ENCODE peak calls at places on chromosomes 4 and X, in five cellular contexts. One of them, this sample, is unnamed.

GRCh38 chr4:127209580-127210095 is 423.1 kb upstream of the INTU start:
- DNase-seq in bronchial epithelial cell: no peak
- DNase-seq in dorsolateral prefrontal cortex: no peak
- DNase-seq in aorta: no peak
- DNase-seq in AG10803: no peak
- DNase-seq in this sample: no peak

GRCh38 chr4:184937030-184937710 is 81.1 kb upstream of the HELT start:
- DNase-seq in bronchial epithelial cell: no peak
- DNase-seq in dorsolateral prefrontal cortex: no peak
- DNase-seq in aorta: no peak
- DNase-seq in AG10803: no peak
- DNase-seq in this sample: no peak

GRCh38 chr4:145954924-145955339 is 16.3 kb upstream of the ZNF827 start:
- DNase-seq in bronchial epithelial cell: peak
- DNase-seq in dorsolateral prefrontal cortex: no peak
- DNase-seq in aorta: no peak
- DNase-seq in AG10803: peak
- DNase-seq in this sample: peak

GRCh38 chr4:76585897-76586360 is 150.9 kb downstream of the SHROOM3 start:
- DNase-seq in bronchial epithelial cell: peak
- DNase-seq in dorsolateral prefrontal cortex: peak
- DNase-seq in aorta: peak
- DNase-seq in AG10803: no peak
- DNase-seq in this sample: peak

GRCh38 chr4:159446266-159446976 is 343.5 kb downstream of the RAPGEF2 start:
- DNase-seq in bronchial epithelial cell: peak
- DNase-seq in dorsolateral prefrontal cortex: peak
- DNase-seq in aorta: no peak
- DNase-seq in AG10803: peak
- DNase-seq in this sample: peak

GRCh38 chrX:24259544-24260240 is 54.2 kb downstream of the SUPT20HL2 start:
- DNase-seq in bronchial epithelial cell: peak
- DNase-seq in dorsolateral prefrontal cortex: peak
- DNase-seq in aorta: no peak
- DNase-seq in AG10803: peak
- DNase-seq in this sample: peak

GRCh38 chr4:87806520-87806919 is 7.2 kb downstream of the IBSP start:
- DNase-seq in bronchial epithelial cell: peak
- DNase-seq in dorsolateral prefrontal cortex: no peak
- DNase-seq in aorta: no peak
- DNase-seq in AG10803: peak
- DNase-seq in this sample: peak

GRCh38 chr4:125891597-125892258 is 577.0 kb downstream of the FAT4 start:
- DNase-seq in bronchial epithelial cell: no peak
- DNase-seq in dorsolateral prefrontal cortex: no peak
- DNase-seq in aorta: no peak
- DNase-seq in AG10803: peak
- DNase-seq in this sample: no peak

GRCh38 chr4:9913846-9914245 is 107.5 kb downstream of the SLC2A9 start:
- DNase-seq in bronchial epithelial cell: no peak
- DNase-seq in dorsolateral prefrontal cortex: no peak
- DNase-seq in aorta: no peak
- DNase-seq in AG10803: no peak
- DNase-seq in this sample: no peak

GRCh38 chr4:124111922-124112321 is 600.6 kb downstream of the ANKRD50 start:
- DNase-seq in bronchial epithelial cell: peak
- DNase-seq in dorsolateral prefrontal cortex: no peak
- DNase-seq in aorta: no peak
- DNase-seq in AG10803: peak
- DNase-seq in this sample: peak

GRCh38 chr4:153729901-153730300 is 29.9 kb downstream of the RNF175 start:
- DNase-seq in bronchial epithelial cell: no peak
- DNase-seq in dorsolateral prefrontal cortex: no peak
- DNase-seq in aorta: no peak
- DNase-seq in AG10803: no peak
- DNase-seq in this sample: no peak

GRCh38 chr4:103422467-103423219 is 224.5 kb upstream of the CENPE start:
- DNase-seq in bronchial epithelial cell: peak
- DNase-seq in dorsolateral prefrontal cortex: no peak
- DNase-seq in aorta: no peak
- DNase-seq in AG10803: no peak
- DNase-seq in this sample: peak

GRCh38 chr4:62377700-62378099 is 1177.6 kb downstream of the ADGRL3 start:
- DNase-seq in bronchial epithelial cell: no peak
- DNase-seq in dorsolateral prefrontal cortex: no peak
- DNase-seq in aorta: no peak
- DNase-seq in AG10803: no peak
- DNase-seq in this sample: no peak

GRCh38 chrX:46758163-46758955 is 559 bp downstream of the SLC9A7 start:
- DNase-seq in bronchial epithelial cell: no peak
- DNase-seq in dorsolateral prefrontal cortex: no peak
- DNase-seq in aorta: no peak
- DNase-seq in AG10803: peak
- DNase-seq in this sample: peak

GRCh38 chr4:14853186-14853946 is 148.9 kb upstream of the CPEB2 start:
- DNase-seq in bronchial epithelial cell: peak
- DNase-seq in dorsolateral prefrontal cortex: no peak
- DNase-seq in aorta: no peak
- DNase-seq in AG10803: peak
- DNase-seq in this sample: peak

GRCh38 chrX:14051416-14051815 is 21.7 kb upstream of the GEMIN8 start:
- DNase-seq in bronchial epithelial cell: no peak
- DNase-seq in dorsolateral prefrontal cortex: no peak
- DNase-seq in aorta: no peak
- DNase-seq in AG10803: peak
- DNase-seq in this sample: no peak

GRCh38 chr4:26284536-26284935 is 36.3 kb upstream of the RBPJ start:
- DNase-seq in bronchial epithelial cell: no peak
- DNase-seq in dorsolateral prefrontal cortex: no peak
- DNase-seq in aorta: no peak
- DNase-seq in AG10803: no peak
- DNase-seq in this sample: no peak

GRCh38 chr4:26343041-26343403 is 22.2 kb downstream of the RBPJ start:
- DNase-seq in bronchial epithelial cell: peak
- DNase-seq in dorsolateral prefrontal cortex: no peak
- DNase-seq in aorta: no peak
- DNase-seq in AG10803: peak
- DNase-seq in this sample: peak

GRCh38 chr4:90572996-90573395 is 445.8 kb downstream of the CCSER1 start:
- DNase-seq in bronchial epithelial cell: peak
- DNase-seq in dorsolateral prefrontal cortex: no peak
- DNase-seq in aorta: no peak
- DNase-seq in AG10803: no peak
- DNase-seq in this sample: peak

GRCh38 chr4:38162240-38162784 is 202.1 kb downstream of the PTTG2 start:
- DNase-seq in bronchial epithelial cell: peak
- DNase-seq in dorsolateral prefrontal cortex: no peak
- DNase-seq in aorta: no peak
- DNase-seq in AG10803: peak
- DNase-seq in this sample: peak

GRCh38 chr4:152239216-152239615 is 296.7 kb downstream of the FBXW7 start:
- DNase-seq in bronchial epithelial cell: no peak
- DNase-seq in dorsolateral prefrontal cortex: no peak
- DNase-seq in aorta: no peak
- DNase-seq in AG10803: no peak
- DNase-seq in this sample: no peak

GRCh38 chr4:72295966-72296557 is 264.3 kb downstream of the NPFFR2 start:
- DNase-seq in bronchial epithelial cell: peak
- DNase-seq in dorsolateral prefrontal cortex: no peak
- DNase-seq in aorta: no peak
- DNase-seq in AG10803: peak
- DNase-seq in this sample: peak

GRCh38 chr4:72987741-72988729 is 81.5 kb downstream of the COX18 start:
- DNase-seq in bronchial epithelial cell: no peak
- DNase-seq in dorsolateral prefrontal cortex: no peak
- DNase-seq in aorta: no peak
- DNase-seq in AG10803: peak
- DNase-seq in this sample: no peak

GRCh38 chr4:14294611-14295010 is 667.1 kb upstream of the BOD1L1 start:
- DNase-seq in bronchial epithelial cell: no peak
- DNase-seq in dorsolateral prefrontal cortex: no peak
- DNase-seq in aorta: no peak
- DNase-seq in AG10803: peak
- DNase-seq in this sample: no peak

GRCh38 chrX:66255359-66255967 is 91.4 kb downstream of the HEPH start:
- DNase-seq in bronchial epithelial cell: no peak
- DNase-seq in dorsolateral prefrontal cortex: no peak
- DNase-seq in aorta: no peak
- DNase-seq in AG10803: no peak
- DNase-seq in this sample: no peak

GRCh38 chr4:135834471-135834870 is 1632.9 kb upstream of the PABPC4L start:
- DNase-seq in bronchial epithelial cell: no peak
- DNase-seq in dorsolateral prefrontal cortex: no peak
- DNase-seq in aorta: no peak
- DNase-seq in AG10803: no peak
- DNase-seq in this sample: no peak

GRCh38 chr4:128942547-128942946 is 133.0 kb downstream of the JADE1 start:
- DNase-seq in bronchial epithelial cell: no peak
- DNase-seq in dorsolateral prefrontal cortex: no peak
- DNase-seq in aorta: no peak
- DNase-seq in AG10803: peak
- DNase-seq in this sample: no peak

GRCh38 chrX:49231333-49232000 is 1.7 kb downstream of the CACNA1F start:
- DNase-seq in bronchial epithelial cell: no peak
- DNase-seq in dorsolateral prefrontal cortex: no peak
- DNase-seq in aorta: peak
- DNase-seq in AG10803: no peak
- DNase-seq in this sample: no peak
- H3K4me3 ChIP-seq in bronchial epithelial cell: no peak
- H3K4me3 ChIP-seq in dorsolateral prefrontal cortex: no peak
- H3K4me3 ChIP-seq in aorta: no peak
- H3K4me3 ChIP-seq in AG10803: no peak
- H3K4me3 ChIP-seq in this sample: no peak

DNA sequence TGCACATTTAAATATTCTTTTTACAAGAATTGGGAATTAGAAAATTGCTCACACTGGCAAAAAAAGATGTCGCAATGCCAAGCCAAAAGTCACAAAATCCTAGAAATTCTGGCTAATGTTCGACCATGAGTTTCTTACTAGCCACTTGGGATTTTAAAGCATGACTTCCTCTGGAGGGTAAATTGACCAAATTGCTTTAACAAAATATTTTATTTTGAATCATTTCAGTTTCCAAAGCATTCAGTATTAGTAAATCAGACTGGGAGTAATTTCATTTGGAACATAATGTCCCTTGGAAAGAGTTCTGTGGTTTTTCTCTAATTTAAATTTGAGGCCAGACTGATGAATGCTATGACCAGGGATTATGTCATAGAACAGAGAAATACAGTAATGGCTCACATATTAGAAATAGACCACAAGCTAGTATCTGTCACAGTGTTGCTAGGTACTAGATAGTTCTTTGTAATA is 7.6 kb upstream of the CXCL5 start:
- DNase-seq in bronchial epithelial cell: peak
- DNase-seq in dorsolateral prefrontal cortex: no peak
- DNase-seq in aorta: no peak
- DNase-seq in AG10803: peak
- DNase-seq in this sample: peak
- H3K4me3 ChIP-seq in bronchial epithelial cell: no peak
- H3K4me3 ChIP-seq in dorsolateral prefrontal cortex: no peak
- H3K4me3 ChIP-seq in aorta: no peak
- H3K4me3 ChIP-seq in AG10803: no peak
- H3K4me3 ChIP-seq in this sample: no peak

DNA sequence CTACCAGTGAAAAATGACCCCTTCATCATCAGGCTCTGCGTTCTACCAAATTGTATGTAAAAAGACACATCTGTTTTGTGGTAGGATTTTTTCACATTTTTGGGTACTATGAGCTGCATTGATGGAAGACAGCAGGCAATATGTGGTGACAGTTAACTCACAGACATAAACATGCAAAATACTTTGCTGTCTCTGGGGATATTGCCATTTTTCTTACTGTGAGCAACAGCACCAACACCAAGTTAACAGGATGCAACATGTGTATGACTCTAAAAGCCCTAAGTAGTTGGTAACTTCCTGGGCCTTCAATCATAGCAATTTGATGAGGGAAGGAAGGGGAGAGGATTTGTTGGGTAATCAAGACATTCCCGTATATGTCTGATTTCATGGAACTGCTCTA is 56.4 kb upstream of the DRP2 start:
- DNase-seq in bronchial epithelial cell: peak
- DNase-seq in dorsolateral prefrontal cortex: no peak
- DNase-seq in aorta: no peak
- DNase-seq in AG10803: peak
- DNase-seq in this sample: no peak
- H3K4me3 ChIP-seq in bronchial epithelial cell: no peak
- H3K4me3 ChIP-seq in dorsolateral prefrontal cortex: no peak
- H3K4me3 ChIP-seq in aorta: no peak
- H3K4me3 ChIP-seq in AG10803: no peak
- H3K4me3 ChIP-seq in this sample: no peak

GRCh38 chr4:40303751-40304150 is 31.4 kb upstream of the CHRNA9 start:
- DNase-seq in bronchial epithelial cell: no peak
- DNase-seq in dorsolateral prefrontal cortex: no peak
- DNase-seq in aorta: no peak
- DNase-seq in AG10803: no peak
- DNase-seq in this sample: no peak

GRCh38 chr4:40306991-40307390 is 28.1 kb upstream of the CHRNA9 start:
- DNase-seq in bronchial epithelial cell: no peak
- DNase-seq in dorsolateral prefrontal cortex: no peak
- DNase-seq in aorta: no peak
- DNase-seq in AG10803: no peak
- DNase-seq in this sample: no peak

GRCh38 chr4:40307627-40308497 is 27.3 kb upstream of the CHRNA9 start:
- DNase-seq in bronchial epithelial cell: no peak
- DNase-seq in dorsolateral prefrontal cortex: no peak
- DNase-seq in aorta: peak
- DNase-seq in AG10803: no peak
- DNase-seq in this sample: no peak

GRCh38 chr4:40306203-40306602 is 28.9 kb upstream of the CHRNA9 start:
- DNase-seq in bronchial epithelial cell: no peak
- DNase-seq in dorsolateral prefrontal cortex: no peak
- DNase-seq in aorta: no peak
- DNase-seq in AG10803: no peak
- DNase-seq in this sample: no peak

GRCh38 chr4:40305329-40306193 is 29.6 kb upstream of the CHRNA9 start:
- DNase-seq in bronchial epithelial cell: no peak
- DNase-seq in dorsolateral prefrontal cortex: no peak
- DNase-seq in aorta: no peak
- DNase-seq in AG10803: no peak
- DNase-seq in this sample: no peak
- H3K4me3 ChIP-seq in bronchial epithelial cell: no peak
- H3K4me3 ChIP-seq in dorsolateral prefrontal cortex: no peak
- H3K4me3 ChIP-seq in aorta: no peak
- H3K4me3 ChIP-seq in AG10803: no peak
- H3K4me3 ChIP-seq in this sample: no peak